ENCODE peak calls at places on chromosomes 16 and 17, in four cellular contexts. One of them, this sample, is unnamed.

GRCh38 chr16:24499193-24499814 is 40.1 kb upstream of the RBBP6 start:
- DNase-seq in heart left ventricle: no peak
- DNase-seq in WERI-Rb-1: peak
- DNase-seq in activated T-helper 2 cell treated with anti-CD3 and anti-CD28 coated beads, Interferon-gamma antibody, Interleukin-2, Interleukin-4, amounts not matched to agents 10 μg/mL and 5 μg/mL and 100 μg/mL, durations not matched to agents 14 hours and 24 hours and 36 hours: no peak
- DNase-seq in this sample: peak

GRCh38 chr17:4566785-4567184 is 6.4 kb upstream of the GGT6 start:
- DNase-seq in heart left ventricle: no peak
- DNase-seq in WERI-Rb-1: peak
- DNase-seq in activated T-helper 2 cell treated with anti-CD3 and anti-CD28 coated beads, Interferon-gamma antibody, Interleukin-2, Interleukin-4, amounts not matched to agents 10 μg/mL and 5 μg/mL and 100 μg/mL, durations not matched to agents 14 hours and 24 hours and 36 hours: no peak
- DNase-seq in this sample: peak

GRCh38 chr16:57066625-57067024 is 25.8 kb upstream of the CPNE2 start:
- DNase-seq in heart left ventricle: no peak
- DNase-seq in WERI-Rb-1: no peak
- DNase-seq in activated T-helper 2 cell treated with anti-CD3 and anti-CD28 coated beads, Interferon-gamma antibody, Interleukin-2, Interleukin-4, amounts not matched to agents 10 μg/mL and 5 μg/mL and 100 μg/mL, durations not matched to agents 14 hours and 24 hours and 36 hours: no peak
- DNase-seq in this sample: no peak

GRCh38 chr16:20308801-20309590 is 18.3 kb downstream of the GP2 start:
- DNase-seq in heart left ventricle: no peak
- DNase-seq in WERI-Rb-1: no peak
- DNase-seq in activated T-helper 2 cell treated with anti-CD3 and anti-CD28 coated beads, Interferon-gamma antibody, Interleukin-2, Interleukin-4, amounts not matched to agents 10 μg/mL and 5 μg/mL and 100 μg/mL, durations not matched to agents 14 hours and 24 hours and 36 hours: no peak
- DNase-seq in this sample: no peak

GRCh38 chr16:19235886-19236285 is 49.6 kb upstream of the CLEC19A start:
- DNase-seq in heart left ventricle: no peak
- DNase-seq in WERI-Rb-1: no peak
- DNase-seq in activated T-helper 2 cell treated with anti-CD3 and anti-CD28 coated beads, Interferon-gamma antibody, Interleukin-2, Interleukin-4, amounts not matched to agents 10 μg/mL and 5 μg/mL and 100 μg/mL, durations not matched to agents 14 hours and 24 hours and 36 hours: no peak
- DNase-seq in this sample: no peak

GRCh38 chr16:80527297-80527696 is 13.5 kb upstream of the DYNLRB2 start:
- DNase-seq in heart left ventricle: no peak
- DNase-seq in WERI-Rb-1: peak
- DNase-seq in activated T-helper 2 cell treated with anti-CD3 and anti-CD28 coated beads, Interferon-gamma antibody, Interleukin-2, Interleukin-4, amounts not matched to agents 10 μg/mL and 5 μg/mL and 100 μg/mL, durations not matched to agents 14 hours and 24 hours and 36 hours: peak
- DNase-seq in this sample: peak

GRCh38 chr17:80695979-80696378 is 151.3 kb downstream of the RPTOR start:
- DNase-seq in heart left ventricle: no peak
- DNase-seq in WERI-Rb-1: no peak
- DNase-seq in activated T-helper 2 cell treated with anti-CD3 and anti-CD28 coated beads, Interferon-gamma antibody, Interleukin-2, Interleukin-4, amounts not matched to agents 10 μg/mL and 5 μg/mL and 100 μg/mL, durations not matched to agents 14 hours and 24 hours and 36 hours: no peak
- DNase-seq in this sample: no peak

GRCh38 chr16:12612598-12613101 is 191.0 kb downstream of the CPPED1 start:
- DNase-seq in heart left ventricle: no peak
- DNase-seq in WERI-Rb-1: no peak
- DNase-seq in activated T-helper 2 cell treated with anti-CD3 and anti-CD28 coated beads, Interferon-gamma antibody, Interleukin-2, Interleukin-4, amounts not matched to agents 10 μg/mL and 5 μg/mL and 100 μg/mL, durations not matched to agents 14 hours and 24 hours and 36 hours: no peak
- DNase-seq in this sample: no peak

GRCh38 chr17:68054296-68054900 is 18.9 kb downstream of the KPNA2 start:
- DNase-seq in heart left ventricle: no peak
- DNase-seq in WERI-Rb-1: no peak
- DNase-seq in activated T-helper 2 cell treated with anti-CD3 and anti-CD28 coated beads, Interferon-gamma antibody, Interleukin-2, Interleukin-4, amounts not matched to agents 10 μg/mL and 5 μg/mL and 100 μg/mL, durations not matched to agents 14 hours and 24 hours and 36 hours: no peak
- DNase-seq in this sample: no peak

GRCh38 chr16:69496376-69496775 is 69.4 kb upstream of the NFAT5 start:
- DNase-seq in heart left ventricle: no peak
- DNase-seq in WERI-Rb-1: no peak
- DNase-seq in activated T-helper 2 cell treated with anti-CD3 and anti-CD28 coated beads, Interferon-gamma antibody, Interleukin-2, Interleukin-4, amounts not matched to agents 10 μg/mL and 5 μg/mL and 100 μg/mL, durations not matched to agents 14 hours and 24 hours and 36 hours: no peak
- DNase-seq in this sample: no peak

GRCh38 chr17:63626551-63627228 is 4.5 kb downstream of the MAP3K3 start:
- DNase-seq in heart left ventricle: no peak
- DNase-seq in WERI-Rb-1: no peak
- DNase-seq in activated T-helper 2 cell treated with anti-CD3 and anti-CD28 coated beads, Interferon-gamma antibody, Interleukin-2, Interleukin-4, amounts not matched to agents 10 μg/mL and 5 μg/mL and 100 μg/mL, durations not matched to agents 14 hours and 24 hours and 36 hours: no peak
- DNase-seq in this sample: no peak

GRCh38 chr16:23959069-23959800 is 123.5 kb downstream of the PRKCB start:
- DNase-seq in heart left ventricle: no peak
- DNase-seq in WERI-Rb-1: no peak
- DNase-seq in activated T-helper 2 cell treated with anti-CD3 and anti-CD28 coated beads, Interferon-gamma antibody, Interleukin-2, Interleukin-4, amounts not matched to agents 10 μg/mL and 5 μg/mL and 100 μg/mL, durations not matched to agents 14 hours and 24 hours and 36 hours: no peak
- DNase-seq in this sample: no peak

This sample was measured in stimulated activated naive CD8-positive, alpha-beta T cell treated with anti-CD3 and anti-CD28 coated beads, Interleukin-15, amount 100 ng/mL, for 72 hours.